ENCODE peak calls at places on chromosome 6, in five cellular contexts. One of them, this sample, is unnamed.

GRCh38 chr6:146544783-146545182 is 1.1 kb downstream of the RAB32 start:
- DNase-seq in RWPE1: no peak
- DNase-seq in mucosa of descending colon: peak
- DNase-seq in pancreas: no peak
- DNase-seq in left lung: no peak
- DNase-seq in this sample: no peak

GRCh38 chr6:109165392-109165964 is 70.2 kb downstream of the CEP57L1 start:
- DNase-seq in RWPE1: peak
- DNase-seq in mucosa of descending colon: no peak
- DNase-seq in pancreas: no peak
- DNase-seq in left lung: peak
- DNase-seq in this sample: no peak

GRCh38 chr6:55950071-55950814 is 74.9 kb upstream of the BMP5 start:
- DNase-seq in RWPE1: no peak
- DNase-seq in mucosa of descending colon: no peak
- DNase-seq in pancreas: peak
- DNase-seq in left lung: no peak
- DNase-seq in this sample: no peak

GRCh38 chr6:89818977-89819335 is 638 bp downstream of the MDN1 start:
- DNase-seq in RWPE1: peak
- DNase-seq in mucosa of descending colon: no peak
- DNase-seq in pancreas: no peak
- DNase-seq in left lung: no peak
- DNase-seq in this sample: no peak

GRCh38 chr6:138955262-138955661 is 32.8 kb downstream of the REPS1 start:
- DNase-seq in RWPE1: no peak
- DNase-seq in mucosa of descending colon: no peak
- DNase-seq in pancreas: no peak
- DNase-seq in left lung: no peak
- DNase-seq in this sample: no peak

GRCh38 chr6:42368156-42368555 is 83.6 kb downstream of the TRERF1 start:
- DNase-seq in RWPE1: no peak
- DNase-seq in mucosa of descending colon: no peak
- DNase-seq in pancreas: no peak
- DNase-seq in left lung: no peak
- DNase-seq in this sample: peak

GRCh38 chr6:111692327-111693164 is 86.9 kb upstream of the TRAF3IP2 start:
- DNase-seq in RWPE1: no peak
- DNase-seq in mucosa of descending colon: peak
- DNase-seq in pancreas: peak
- DNase-seq in left lung: no peak
- DNase-seq in this sample: no peak

GRCh38 chr6:159788276-159788675 is 1.1 kb downstream of the TCP1 start:
- DNase-seq in RWPE1: no peak
- DNase-seq in mucosa of descending colon: no peak
- DNase-seq in pancreas: no peak
- DNase-seq in left lung: no peak
- DNase-seq in this sample: no peak

GRCh38 chr6:25488156-25488555 is 163.9 kb upstream of the SCGN start:
- DNase-seq in RWPE1: no peak
- DNase-seq in mucosa of descending colon: no peak
- DNase-seq in pancreas: no peak
- DNase-seq in left lung: no peak
- DNase-seq in this sample: no peak

GRCh38 chr6:158962371-158962770 is 37.6 kb downstream of the RSPH3 start:
- DNase-seq in RWPE1: no peak
- DNase-seq in mucosa of descending colon: no peak
- DNase-seq in pancreas: no peak
- DNase-seq in left lung: no peak
- DNase-seq in this sample: no peak

GRCh38 chr6:149723771-149724417 is 6.0 kb upstream of the LATS1 start:
- DNase-seq in RWPE1: peak
- DNase-seq in mucosa of descending colon: no peak
- DNase-seq in pancreas: no peak
- DNase-seq in left lung: no peak
- DNase-seq in this sample: no peak

GRCh38 chr6:40139447-40139846 is 205.2 kb upstream of the MOCS1 start:
- DNase-seq in RWPE1: no peak
- DNase-seq in mucosa of descending colon: no peak
- DNase-seq in pancreas: no peak
- DNase-seq in left lung: no peak
- DNase-seq in this sample: no peak

GRCh38 chr6:32954983-32955802 is 2.3 kb upstream of the HLA-DMA start:
- DNase-seq in RWPE1: no peak
- DNase-seq in mucosa of descending colon: no peak
- DNase-seq in pancreas: no peak
- DNase-seq in left lung: no peak
- DNase-seq in this sample: no peak

GRCh38 chr6:7051780-7052440 is 55.9 kb upstream of the RREB1 start:
- DNase-seq in RWPE1: no peak
- DNase-seq in mucosa of descending colon: peak
- DNase-seq in pancreas: peak
- DNase-seq in left lung: peak
- DNase-seq in this sample: peak

GRCh38 chr6:135176464-135176863 is 4.6 kb upstream of the MYB start:
- DNase-seq in RWPE1: no peak
- DNase-seq in mucosa of descending colon: no peak
- DNase-seq in pancreas: no peak
- DNase-seq in left lung: no peak
- DNase-seq in this sample: no peak

GRCh38 chr6:90610291-90610670 is 23.4 kb upstream of the MAP3K7 start:
- DNase-seq in RWPE1: no peak
- DNase-seq in mucosa of descending colon: no peak
- DNase-seq in pancreas: peak
- DNase-seq in left lung: no peak
- DNase-seq in this sample: peak

GRCh38 chr6:55617272-55617671 is 38.3 kb upstream of the HMGCLL1 start:
- DNase-seq in RWPE1: peak
- DNase-seq in mucosa of descending colon: no peak
- DNase-seq in pancreas: no peak
- DNase-seq in left lung: no peak
- DNase-seq in this sample: peak

GRCh38 chr6:2037230-2037926 is 208.0 kb downstream of the GMDS start:
- DNase-seq in RWPE1: no peak
- DNase-seq in mucosa of descending colon: no peak
- DNase-seq in pancreas: no peak
- DNase-seq in left lung: no peak
- DNase-seq in this sample: no peak
- TF ChIP-seq CTCF in RWPE1: no peak
- TF ChIP-seq CTCF in mucosa of descending colon: no peak
- TF ChIP-seq CTCF in pancreas: no peak
- TF ChIP-seq CTCF in left lung: no peak
- TF ChIP-seq CTCF in this sample: no peak

GRCh38 chr6:142744836-142745235 is 200.1 kb downstream of the HIVEP2 start:
- DNase-seq in RWPE1: no peak
- DNase-seq in mucosa of descending colon: no peak
- DNase-seq in pancreas: no peak
- DNase-seq in left lung: no peak
- DNase-seq in this sample: no peak

GRCh38 chr6:142749556-142749955 is 195.4 kb downstream of the HIVEP2 start:
- DNase-seq in RWPE1: no peak
- DNase-seq in mucosa of descending colon: no peak
- DNase-seq in pancreas: no peak
- DNase-seq in left lung: no peak
- DNase-seq in this sample: no peak

GRCh38 chr6:142752348-142752747 is 192.6 kb downstream of the HIVEP2 start:
- DNase-seq in RWPE1: no peak
- DNase-seq in mucosa of descending colon: no peak
- DNase-seq in pancreas: no peak
- DNase-seq in left lung: no peak
- DNase-seq in this sample: no peak

GRCh38 chr6:142751452-142751851 is 193.5 kb downstream of the HIVEP2 start:
- DNase-seq in RWPE1: no peak
- DNase-seq in mucosa of descending colon: no peak
- DNase-seq in pancreas: no peak
- DNase-seq in left lung: no peak
- DNase-seq in this sample: no peak

DNA sequence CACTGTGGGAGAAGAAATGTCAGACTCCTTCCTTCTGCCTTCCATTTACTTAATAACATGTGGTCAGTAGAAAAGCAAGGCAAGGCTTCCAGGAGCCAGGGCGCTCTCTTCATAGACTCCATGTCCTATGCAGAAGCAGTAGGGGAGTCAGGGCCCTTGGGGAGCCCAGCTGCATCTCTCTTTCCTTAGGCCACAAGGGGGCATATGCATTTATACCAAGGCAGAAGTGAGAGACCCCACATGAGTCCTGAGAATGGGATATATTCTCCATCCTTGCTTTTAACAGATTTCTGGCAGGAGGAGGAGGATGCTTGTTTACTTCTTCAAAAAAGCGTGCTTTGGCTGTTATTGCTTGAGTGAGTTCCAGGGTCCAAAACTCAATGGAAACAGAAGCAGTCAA is 198.5 kb downstream of the HIVEP2 start:
- DNase-seq in RWPE1: no peak
- DNase-seq in mucosa of descending colon: no peak
- DNase-seq in pancreas: no peak
- DNase-seq in left lung: no peak
- DNase-seq in this sample: peak
- TF ChIP-seq CTCF in RWPE1: no peak
- TF ChIP-seq CTCF in mucosa of descending colon: no peak
- TF ChIP-seq CTCF in pancreas: no peak
- TF ChIP-seq CTCF in left lung: peak
- TF ChIP-seq CTCF in this sample: peak

DNA sequence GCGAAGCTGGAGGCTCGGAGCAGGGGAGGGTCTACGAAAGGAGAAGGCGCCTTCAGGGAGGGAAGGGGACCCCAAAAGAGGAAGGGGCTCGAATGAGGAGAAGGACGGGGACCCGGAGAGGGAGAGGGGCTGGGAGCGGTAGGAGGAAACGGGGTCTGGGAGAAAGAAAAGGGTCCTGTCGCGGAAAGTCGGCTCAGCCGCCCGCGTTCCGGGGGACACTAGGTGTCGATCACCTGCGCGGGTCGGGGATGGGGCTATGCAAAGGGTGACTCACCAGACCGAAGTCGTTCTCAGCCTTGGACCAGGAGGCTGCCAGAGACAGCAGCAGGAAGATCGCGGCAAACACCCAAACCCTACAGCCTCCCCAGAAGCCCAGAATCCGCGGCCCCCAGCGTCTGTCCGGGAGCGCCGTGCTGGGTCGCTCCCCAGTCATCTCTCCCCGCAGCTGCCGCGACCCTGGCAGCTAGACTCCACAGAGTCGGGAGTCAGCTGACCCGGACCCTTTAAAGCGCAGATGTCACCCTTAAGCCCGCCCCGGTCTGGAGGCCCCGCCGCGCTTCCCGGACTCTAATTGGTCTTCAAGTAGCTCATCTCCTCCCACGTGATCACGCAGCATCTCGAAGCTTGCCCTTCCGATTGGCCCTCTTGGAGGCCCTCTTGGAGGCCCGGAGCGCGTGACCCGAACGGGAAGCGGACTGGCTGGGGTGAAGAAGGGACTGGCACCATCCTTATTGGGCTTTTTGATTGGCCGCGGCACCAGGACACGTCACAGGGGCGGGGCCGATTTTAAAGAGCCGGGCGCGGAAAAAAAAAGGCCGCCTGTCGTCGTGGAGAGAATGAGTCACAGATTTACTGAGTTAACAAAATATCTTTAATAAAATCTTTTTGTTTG is at the start of gene NEU1:
- DNase-seq in RWPE1: peak
- DNase-seq in mucosa of descending colon: peak
- DNase-seq in pancreas: peak
- DNase-seq in left lung: peak
- DNase-seq in this sample: peak
- TF ChIP-seq CTCF in RWPE1: no peak
- TF ChIP-seq CTCF in mucosa of descending colon: no peak
- TF ChIP-seq CTCF in pancreas: no peak
- TF ChIP-seq CTCF in left lung: no peak
- TF ChIP-seq CTCF in this sample: no peak

DNA sequence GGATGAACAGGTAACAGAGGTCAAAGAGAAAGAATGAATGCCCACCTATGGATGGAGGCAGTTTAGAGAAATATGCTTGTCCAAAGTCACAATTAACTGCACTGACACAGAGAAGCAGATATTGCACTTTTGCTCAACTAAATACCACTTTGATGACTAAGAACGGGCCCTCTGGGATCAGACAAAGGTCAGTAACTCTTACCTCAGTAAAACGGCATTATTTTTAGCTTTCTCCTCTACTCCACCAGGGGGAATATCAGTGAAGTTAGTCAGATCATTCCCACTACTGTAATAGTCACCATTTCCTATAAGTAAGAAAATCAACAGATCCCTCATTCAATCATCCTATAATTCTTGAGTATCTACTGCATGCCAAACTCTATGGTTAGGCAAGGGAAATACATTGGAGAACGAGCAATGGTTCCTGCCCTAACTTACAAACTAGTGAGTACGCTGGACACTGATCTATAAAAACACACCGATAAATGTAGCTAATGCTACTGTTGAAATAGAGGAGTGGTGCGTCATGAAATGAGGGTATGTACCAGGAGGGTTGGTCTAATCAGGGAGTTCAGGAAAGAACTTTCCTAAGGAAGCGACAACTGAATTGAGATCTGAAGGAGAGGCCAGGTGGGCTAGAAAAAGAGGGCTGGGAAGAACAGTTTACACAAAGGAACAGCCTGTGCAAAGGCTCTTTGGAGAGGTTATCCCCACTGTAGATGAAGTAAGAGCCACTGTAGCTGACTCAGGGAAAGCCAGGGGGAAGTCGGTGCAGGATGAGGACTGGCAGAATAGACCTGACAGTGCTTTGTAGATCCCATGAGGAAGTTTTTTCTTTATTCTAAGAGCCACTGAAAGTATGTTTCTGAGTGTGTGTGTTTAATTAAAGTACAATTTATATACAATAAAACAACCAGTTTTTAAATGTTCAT is 9.2 kb downstream of the ECI2 start:
- DNase-seq in RWPE1: peak
- DNase-seq in mucosa of descending colon: no peak
- DNase-seq in pancreas: no peak
- DNase-seq in left lung: no peak
- DNase-seq in this sample: no peak
- TF ChIP-seq CTCF in RWPE1: no peak
- TF ChIP-seq CTCF in mucosa of descending colon: no peak
- TF ChIP-seq CTCF in pancreas: no peak
- TF ChIP-seq CTCF in left lung: no peak
- TF ChIP-seq CTCF in this sample: no peak

This sample was measured in GM20000.